ENCODE peak calls at places on chromosomes 7 and 10, in seven cellular contexts. T is Panc1, Y is HCT116, I is K562, K is SK-N-SH, R is HepG2, G is GM12878. F is an unnamed sample.

GRCh38 chr10:121624778-121625330 is 26.6 kb upstream of the FGFR2 start:
- DNase-seq in T (no peak), Y (no peak), I (no peak), K (no peak), R (no peak), G (no peak), F (no peak)

GRCh38 chr10:128187788-128188185 is 61.6 kb upstream of the MKI67 start:
- DNase-seq in T (no peak), Y (no peak), I (no peak), K (no peak), R (no peak), G (no peak), F (no peak)

GRCh38 chr10:43061331-43061730 is 15.5 kb upstream of the RET start:
- DNase-seq in T (no peak), Y (no peak), I (no peak), K (no peak), R (no peak), G (no peak), F (no peak)

GRCh38 chr10:114026189-114027040 is 17.3 kb upstream of the ADRB1 start:
- DNase-seq in T (peak; percentile 94), Y (peak; percentile 58), I (no peak), K (no peak), R (peak; percentile 2), G (peak; percentile 51), F (no peak)

GRCh38 chr7:110645616-110646015 is 445.3 kb upstream of the LRRN3 start:
- DNase-seq in T (no peak), Y (no peak), I (no peak), K (peak; percentile 9), R (no peak), G (no peak), F (no peak)

GRCh38 chr10:103894454-103894853 is 23.5 kb downstream of the STN1 start:
- DNase-seq in T (no peak), Y (no peak), I (no peak), K (no peak), R (no peak), G (no peak), F (no peak)

GRCh38 chr10:10996966-10997620 is 20.6 kb upstream of the CELF2 start:
- DNase-seq in T (no peak), Y (no peak), I (no peak), K (no peak), R (no peak), G (no peak), F (no peak)

GRCh38 chr7:42972703-42973500 is 40.7 kb downstream of the MRPL32 start:
- DNase-seq in T (no peak), Y (no peak), I (peak; percentile 54), K (peak; percentile 16), R (peak; percentile 20), G (no peak), F (no peak)

GRCh38 chr7:132115028-132115427 is 461.2 kb downstream of the PLXNA4 start:
- DNase-seq in T (no peak), Y (no peak), I (no peak), K (no peak), R (no peak), G (no peak), F (no peak)

GRCh38 chr7:53657586-53657985 is 622.2 kb downstream of the POM121L12 start:
- DNase-seq in T (no peak), Y (no peak), I (no peak), K (no peak), R (no peak), G (no peak), F (no peak)

GRCh38 chr7:70183278-70183677 is 585.0 kb downstream of the AUTS2 start:
- DNase-seq in T (no peak), Y (no peak), I (no peak), K (no peak), R (no peak), G (no peak), F (no peak)

GRCh38 chr7:4612939-4613841 is 68.9 kb upstream of the FOXK1 start:
- DNase-seq in T (no peak), Y (no peak), I (peak; percentile 60), K (peak; percentile 22), R (no peak), G (no peak), F (peak; percentile 51)

GRCh38 chr7:77482015-77482414 is 55.1 kb upstream of the PTPN12 start:
- DNase-seq in T (no peak), Y (no peak), I (no peak), K (no peak), R (peak; percentile 84), G (no peak), F (no peak)

GRCh38 chr10:79923669-79924068 is 25.2 kb downstream of the SFTPD start:
- DNase-seq in T (no peak), Y (no peak), I (peak; percentile 3), K (no peak), R (no peak), G (no peak), F (peak; percentile 26)

GRCh38 chr7:141039366-141039765 is 24.6 kb upstream of the MRPS33 start:
- DNase-seq in T (no peak), Y (no peak), I (no peak), K (peak; percentile 20), R (no peak), G (no peak), F (no peak)

GRCh38 chr10:106655165-106655564 is 509.3 kb downstream of the SORCS1 start:
- DNase-seq in T (no peak), Y (no peak), I (no peak), K (no peak), R (no peak), G (no peak), F (no peak)

GRCh38 chr7:380226-380550 is 90.2 kb downstream of the FOXL3 start:
- DNase-seq in T (no peak), Y (no peak), I (peak; percentile 10), K (no peak), R (no peak), G (no peak), F (peak; percentile 55)

GRCh38 chr7:69365588-69366241 is 232.6 kb upstream of the AUTS2 start:
- DNase-seq in T (no peak), Y (no peak), I (no peak), K (no peak), R (no peak), G (no peak), F (no peak)

GRCh38 chr10:19826712-19827111 is 10.5 kb downstream of the PLXDC2 start:
- DNase-seq in T (no peak), Y (no peak), I (no peak), K (no peak), R (no peak), G (no peak), F (no peak)

GRCh38 chr7:105688617-105689016 is 107.3 kb upstream of the EFCAB10 start:
- DNase-seq in T (no peak), Y (no peak), I (no peak), K (no peak), R (no peak), G (no peak), F (no peak)

GRCh38 chr7:27096756-27097514 is 1.1 kb upstream of the HOXA1 start:
- DNase-seq in T (no peak), Y (no peak), I (no peak), K (no peak), R (no peak), G (no peak), F (no peak)

GRCh38 chr7:75638607-75639070 is 100.1 kb downstream of the HIP1 start:
- DNase-seq in T (no peak), Y (no peak), I (no peak), K (peak; percentile 92), R (no peak), G (no peak), F (no peak)

GRCh38 chr10:3197354-3198003 is 24.9 kb upstream of the PITRM1 start:
- DNase-seq in T (peak; percentile 68), Y (peak; percentile 74), I (peak; percentile 78), K (peak; percentile 92), R (peak; percentile 36), G (peak; percentile 24), F (peak; percentile 60)

GRCh38 chr7:116575853-116576252 is 51.0 kb downstream of the CAV1 start:
- DNase-seq in T (no peak), Y (no peak), I (no peak), K (no peak), R (no peak), G (no peak), F (no peak)

GRCh38 chr7:75630549-75630948 is 108.2 kb downstream of the HIP1 start:
- DNase-seq in T (no peak), Y (no peak), I (no peak), K (no peak), R (no peak), G (no peak), F (no peak)

GRCh38 chr10:95533590-95533989 is 27.6 kb downstream of the SORBS1 start:
- DNase-seq in T (no peak), Y (no peak), I (no peak), K (peak; percentile 68), R (no peak), G (no peak), F (no peak)

GRCh38 chr10:52871191-52871843 is 98.7 kb upstream of the MBL2 start:
- DNase-seq in T (no peak), Y (no peak), I (no peak), K (peak; percentile 37), R (no peak), G (no peak), F (no peak)

GRCh38 chr10:6200588-6201510 is 1.9 kb upstream of the PFKFB3 start:
- DNase-seq in T (no peak), Y (no peak), I (no peak), K (peak; percentile 46), R (peak; percentile 56), G (no peak), F (peak; percentile 62)
- TF ChIP-seq SIN3A in T (peak; percentile 57), Y (no peak), I (no peak), K (no peak), R (no peak), G (no peak), F (no peak)

GRCh38 chr7:22129166-22129565 is 183.5 kb upstream of the CDCA7L start:
- DNase-seq in T (no peak), Y (no peak), I (no peak), K (no peak), R (no peak), G (no peak), F (no peak)
- TF ChIP-seq SIN3A in T (no peak), Y (no peak), I (no peak), K (no peak), R (no peak), G (no peak), F (no peak)

DNA sequence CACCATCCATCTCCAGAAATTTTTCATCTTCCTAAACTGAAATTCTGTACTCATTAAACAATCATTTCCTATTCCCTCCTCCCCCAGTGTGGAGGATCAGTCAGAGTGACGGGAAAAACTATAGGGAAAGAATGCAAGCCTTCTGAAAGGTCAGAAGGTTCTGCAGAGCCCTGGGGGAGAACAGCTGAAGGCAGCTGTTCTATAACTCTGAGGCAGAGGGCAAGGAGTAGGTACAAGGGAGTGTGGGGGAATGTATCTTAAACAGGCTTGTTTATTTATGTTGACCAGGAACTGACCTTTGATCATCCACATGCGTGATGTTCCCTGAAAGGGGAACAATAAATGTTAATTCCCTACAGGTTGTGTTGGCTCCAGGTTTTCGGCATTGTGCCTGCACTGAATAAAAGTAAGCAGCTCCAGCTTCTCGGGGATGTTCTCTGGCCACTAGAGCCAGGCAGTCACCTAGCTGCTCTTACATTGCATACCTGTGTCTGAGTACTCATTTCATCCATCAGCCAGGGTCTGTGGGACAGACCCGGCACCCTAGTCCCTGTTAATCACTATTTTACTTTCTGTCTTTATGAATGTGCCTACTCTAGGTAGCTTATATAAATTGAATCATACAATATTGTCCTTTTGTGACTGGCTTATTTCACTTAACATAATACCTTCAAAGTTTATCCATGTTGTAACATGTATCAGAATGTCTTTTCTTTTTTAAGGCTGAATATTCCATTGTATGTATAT is 5.8 kb downstream of the IFIT1 start:
- DNase-seq in T (no peak), Y (no peak), I (no peak), K (no peak), R (no peak), G (no peak), F (no peak)
- TF ChIP-seq SIN3A in T (no peak), Y (no peak), I (no peak), K (no peak), R (no peak), G (no peak), F (no peak)

GRCh38 chr10:49282306-49282705 is 16.7 kb upstream of the C10orf71 start:
- DNase-seq in T (no peak), Y (no peak), I (no peak), K (no peak), R (no peak), G (no peak), F (no peak)
- TF ChIP-seq SIN3A in T (no peak), Y (no peak), I (no peak), K (no peak), R (no peak), G (no peak), F (no peak)

F was measured in H1.